ENCODE peak calls at places on chromosomes 16 and 17, in eight cellular contexts. X is EL; B is T-helper 9 cell; D is GM13977; L is activated gamma-delta T cell treated with Interleukin-2 at 50 U/mL for 16 hours; Y is CD4-positive, alpha-beta T cell; Q is vagina; W is activated naive CD4-positive, alpha-beta T cell. S is an unnamed sample.

GRCh38 chr17:50950002-50950877 is 84.1 kb upstream of the TOB1 start:
- DNase-seq in W (no peak), D (peak), Y (peak), B (peak), L (peak), X (peak), Q (no peak), S (peak)

GRCh38 chr16:86985656-86986030 is 331.5 kb downstream of the C16orf95 start:
- DNase-seq in Y (no peak), D (no peak), Q (no peak), L (no peak), W (no peak), B (no peak), X (no peak), S (no peak)

GRCh38 chr16:30985401-30986128 is 558 bp downstream of the HSD3B7 start:
- DNase-seq in X (peak), B (no peak), D (no peak), Q (peak), W (no peak), Y (no peak), L (no peak), S (peak)

GRCh38 chr17:7035591-7036368 is at the start of gene SLC16A13:
- DNase-seq in B (peak), L (peak), X (peak), D (peak), W (peak), Q (peak), Y (peak), S (peak)

GRCh38 chr16:10744370-10745030 is 858 bp downstream of the NUBP1 start:
- DNase-seq in X (no peak), Q (no peak), Y (no peak), B (no peak), L (no peak), D (no peak), W (no peak), S (no peak)

GRCh38 chr16:15704545-15704987 is 54.5 kb downstream of the NDE1 start:
- DNase-seq in D (peak), Y (peak), W (peak), X (peak), L (peak), B (peak), Q (no peak), S (peak)

GRCh38 chr16:84928679-84929420 is 82.5 kb downstream of the ZDHHC7 start:
- DNase-seq in W (no peak), X (peak), Q (no peak), L (no peak), Y (no peak), B (no peak), D (no peak), S (no peak)

GRCh38 chr17:57523926-57524634 is 221.0 kb downstream of the CCDC182 start:
- DNase-seq in L (no peak), Y (no peak), Q (no peak), B (no peak), D (no peak), X (peak), W (no peak), S (peak)

GRCh38 chr16:28186752-28187151 is 25.0 kb downstream of the XPO6 start:
- DNase-seq in X (peak), B (no peak), Q (no peak), L (no peak), W (no peak), D (no peak), Y (no peak), S (no peak)

GRCh38 chr17:78349831-78350631 is 9.8 kb downstream of the SOCS3 start:
- DNase-seq in Y (no peak), L (no peak), W (no peak), Q (no peak), B (no peak), X (no peak), D (no peak), S (no peak)

GRCh38 chr16:10965440-10966039 is 21.2 kb downstream of the CLEC16A start:
- DNase-seq in Q (no peak), X (no peak), Y (no peak), B (no peak), L (no peak), W (no peak), D (peak), S (no peak)

GRCh38 chr16:20669691-20670090 is 27.8 kb downstream of the ACSM1 start:
- DNase-seq in X (no peak), W (no peak), L (no peak), Q (no peak), D (no peak), Y (no peak), B (no peak), S (no peak)

GRCh38 chr17:19766421-19767270 is 18.5 kb upstream of the ALDH3A1 start:
- DNase-seq in Y (peak), B (peak), L (peak), D (peak), X (peak), W (peak), Q (peak), S (peak)

GRCh38 chr16:69934044-69934443 is 17.1 kb upstream of the CLEC18A start:
- DNase-seq in L (no peak), X (no peak), Q (no peak), W (no peak), Y (no peak), B (no peak), D (no peak), S (no peak)

GRCh38 chr16:75559564-75560372 is 3.7 kb upstream of the TMEM231 start:
- DNase-seq in B (no peak), Y (no peak), L (no peak), X (peak), D (no peak), W (no peak), Q (no peak), S (no peak)

GRCh38 chr16:86408685-86409084 is 101.6 kb upstream of the FOXF1 start:
- DNase-seq in L (no peak), Y (no peak), B (no peak), W (no peak), Q (no peak), D (no peak), X (no peak), S (no peak)

GRCh38 chr16:4214215-4214621 is 27.7 kb downstream of the SRL start:
- DNase-seq in B (no peak), X (peak), Q (no peak), L (no peak), Y (no peak), W (no peak), D (no peak), S (no peak)

GRCh38 chr17:2580641-2581040 is 12.8 kb upstream of the PAFAH1B1 start:
- DNase-seq in B (no peak), X (no peak), L (no peak), Q (no peak), D (no peak), Y (no peak), W (no peak), S (no peak)

GRCh38 chr16:56631832-56632159 is 663 bp upstream of the MT1M start:
- DNase-seq in B (no peak), W (no peak), Y (no peak), Q (no peak), D (no peak), L (no peak), X (no peak), S (no peak)

GRCh38 chr16:68219708-68220378 is 16.1 kb downstream of the ESRP2 start:
- DNase-seq in L (no peak), Y (no peak), B (no peak), W (no peak), X (no peak), Q (no peak), D (no peak), S (no peak)

GRCh38 chr17:81511550-81511799 is 1.1 kb downstream of the ACTG1 start:
- DNase-seq in X (peak), Q (no peak), D (no peak), B (no peak), L (no peak), W (no peak), Y (no peak), S (no peak)

GRCh38 chr16:14606102-14606501 is 24.0 kb downstream of the PARN start:
- DNase-seq in B (no peak), Y (no peak), D (no peak), W (no peak), L (no peak), Q (no peak), X (no peak), S (no peak)

GRCh38 chr17:4583796-4584124 is 569 bp upstream of the SMTNL2 start:
- DNase-seq in D (no peak), W (no peak), B (no peak), X (peak), Q (no peak), Y (no peak), L (no peak), S (peak)

GRCh38 chr16:87554754-87555427 is 47.4 kb upstream of the JPH3 start:
- DNase-seq in D (no peak), X (no peak), Y (no peak), L (no peak), Q (no peak), B (no peak), W (no peak), S (no peak)

GRCh38 chr17:28402224-28402630 is 3.8 kb downstream of the SLC46A1 start:
- DNase-seq in Y (no peak), W (no peak), X (no peak), Q (no peak), D (no peak), L (no peak), B (no peak), S (peak)

GRCh38 chr17:40100419-40100668 is at the start of gene NR1D1:
- DNase-seq in Q (no peak), Y (no peak), L (no peak), W (no peak), X (no peak), B (no peak), D (no peak), S (no peak)

GRCh38 chr16:55000595-55000994 is 69.9 kb downstream of the IRX5 start:
- DNase-seq in Q (no peak), Y (no peak), X (peak), L (no peak), W (no peak), D (no peak), B (no peak), S (no peak)

GRCh38 chr16:65002265-65002664 is 119.6 kb downstream of the CDH11 start:
- DNase-seq in D (no peak), Q (no peak), L (no peak), B (no peak), Y (no peak), X (peak), W (no peak), S (no peak)

GRCh38 chr16:29907973-29908372 is 7.7 kb downstream of the ASPHD1 start:
- DNase-seq in D (no peak), Y (no peak), X (no peak), Q (no peak), B (no peak), W (no peak), L (no peak), S (no peak)

GRCh38 chr17:31415004-31415454 is 23.6 kb downstream of the RAB11FIP4 start:
- DNase-seq in W (no peak), Y (no peak), X (no peak), B (no peak), L (no peak), Q (no peak), D (no peak), S (no peak)

GRCh38 chr16:65202461-65202860 is 80.6 kb upstream of the CDH11 start:
- DNase-seq in X (peak), L (no peak), D (no peak), Y (no peak), B (no peak), W (no peak), Q (no peak), S (no peak)

GRCh38 chr16:84239910-84240309 is at the start of gene KCNG4:
- DNase-seq in D (no peak), Y (no peak), W (no peak), X (no peak), L (no peak), B (no peak), Q (no peak), S (no peak)

GRCh38 chr16:83606486-83607030 is 201.2 kb upstream of the HSBP1 start:
- DNase-seq in Y (no peak), X (no peak), W (no peak), B (no peak), D (no peak), L (no peak), Q (peak), S (no peak)

GRCh38 chr17:80152057-80152831 is 5.3 kb upstream of the EIF4A3 start:
- DNase-seq in X (peak), Y (no peak), L (no peak), B (no peak), W (no peak), D (no peak), Q (no peak), S (no peak)

GRCh38 chr17:61833536-61834203 is 29.7 kb downstream of the BRIP1 start:
- DNase-seq in D (no peak), B (no peak), Y (no peak), X (peak), L (no peak), W (no peak), Q (no peak), S (no peak)

GRCh38 chr17:55769625-55770000 is 18.8 kb downstream of the PCTP start:
- DNase-seq in D (no peak), W (no peak), Q (no peak), L (no peak), B (no peak), X (peak), Y (no peak), S (no peak)

GRCh38 chr16:68232335-68232734 is 3.6 kb downstream of the ESRP2 start:
- DNase-seq in Y (no peak), X (no peak), W (no peak), L (no peak), B (no peak), Q (no peak), D (no peak), S (no peak)

GRCh38 chr16:88002211-88002610 is 51.0 kb downstream of the BANP start:
- DNase-seq in Q (no peak), Y (no peak), D (no peak), L (no peak), X (no peak), B (no peak), W (no peak), S (no peak)

GRCh38 chr17:43856141-43856540 is 9.2 kb downstream of the CD300LG start:
- DNase-seq in Q (no peak), X (no peak), B (no peak), L (no peak), Y (no peak), D (no peak), W (no peak), S (no peak)